ENCODE peak calls at places on chromosomes 2 and 18, in eight cellular contexts. One of them, this sample, is unnamed.

GRCh38 chr18:11407900-11408299 is 201.5 kb upstream of the SLC35G4 start:
- DNase-seq in HCT116: no peak
- DNase-seq in stomach: no peak
- DNase-seq in adrenal gland: no peak
- DNase-seq in heart left ventricle: no peak
- DNase-seq in ovary: no peak
- DNase-seq in right lobe of liver: no peak
- DNase-seq in HepG2: no peak
- DNase-seq in this sample: no peak

GRCh38 chr2:66874411-66874810 is 439.5 kb downstream of the MEIS1 start:
- DNase-seq in HCT116: no peak
- DNase-seq in stomach: no peak
- DNase-seq in adrenal gland: no peak
- DNase-seq in heart left ventricle: no peak
- DNase-seq in ovary: no peak
- DNase-seq in right lobe of liver: no peak
- DNase-seq in HepG2: no peak
- DNase-seq in this sample: no peak

GRCh38 chr2:212721026-212721451 is 182.4 kb upstream of the ERBB4 start:
- DNase-seq in HCT116: no peak
- DNase-seq in stomach: no peak
- DNase-seq in adrenal gland: no peak
- DNase-seq in heart left ventricle: no peak
- DNase-seq in ovary: no peak
- DNase-seq in right lobe of liver: peak; percentile 42
- DNase-seq in HepG2: no peak
- DNase-seq in this sample: peak; percentile 71

GRCh38 chr2:20526146-20526545 is 79.3 kb downstream of the RHOB start:
- DNase-seq in HCT116: no peak
- DNase-seq in stomach: no peak
- DNase-seq in adrenal gland: no peak
- DNase-seq in heart left ventricle: no peak
- DNase-seq in ovary: no peak
- DNase-seq in right lobe of liver: no peak
- DNase-seq in HepG2: no peak
- DNase-seq in this sample: no peak

GRCh38 chr2:222891890-222892289 is 31.1 kb downstream of the ACSL3 start:
- DNase-seq in HCT116: no peak
- DNase-seq in stomach: no peak
- DNase-seq in adrenal gland: no peak
- DNase-seq in heart left ventricle: no peak
- DNase-seq in ovary: no peak
- DNase-seq in right lobe of liver: no peak
- DNase-seq in HepG2: no peak
- DNase-seq in this sample: no peak

GRCh38 chr2:155727097-155727906 is 605.2 kb downstream of the NR4A2 start:
- DNase-seq in HCT116: no peak
- DNase-seq in stomach: no peak
- DNase-seq in adrenal gland: no peak
- DNase-seq in heart left ventricle: no peak
- DNase-seq in ovary: no peak
- DNase-seq in right lobe of liver: no peak
- DNase-seq in HepG2: no peak
- DNase-seq in this sample: no peak

GRCh38 chr2:24881158-24881557 is 38.9 kb downstream of the ADCY3 start:
- DNase-seq in HCT116: no peak
- DNase-seq in stomach: no peak
- DNase-seq in adrenal gland: no peak
- DNase-seq in heart left ventricle: no peak
- DNase-seq in ovary: no peak
- DNase-seq in right lobe of liver: no peak
- DNase-seq in HepG2: no peak
- DNase-seq in this sample: no peak

GRCh38 chr2:117856415-117857210 is 42.1 kb downstream of the DDX18 start:
- DNase-seq in HCT116: peak; percentile 15
- DNase-seq in stomach: no peak
- DNase-seq in adrenal gland: no peak
- DNase-seq in heart left ventricle: no peak
- DNase-seq in ovary: no peak
- DNase-seq in right lobe of liver: no peak
- DNase-seq in HepG2: peak; percentile 67
- DNase-seq in this sample: no peak

GRCh38 chr2:10647886-10648605 is 41.7 kb downstream of the NOL10 start:
- DNase-seq in HCT116: no peak
- DNase-seq in stomach: no peak
- DNase-seq in adrenal gland: no peak
- DNase-seq in heart left ventricle: no peak
- DNase-seq in ovary: no peak
- DNase-seq in right lobe of liver: no peak
- DNase-seq in HepG2: no peak
- DNase-seq in this sample: no peak

GRCh38 chr2:143742631-143743030 is 613.4 kb downstream of the ARHGAP15 start:
- DNase-seq in HCT116: no peak
- DNase-seq in stomach: no peak
- DNase-seq in adrenal gland: no peak
- DNase-seq in heart left ventricle: no peak
- DNase-seq in ovary: no peak
- DNase-seq in right lobe of liver: no peak
- DNase-seq in HepG2: no peak
- DNase-seq in this sample: no peak

GRCh38 chr2:121611730-121612705 is 37.2 kb downstream of the CLASP1 start:
- DNase-seq in HCT116: no peak
- DNase-seq in stomach: no peak
- DNase-seq in adrenal gland: no peak
- DNase-seq in heart left ventricle: no peak
- DNase-seq in ovary: no peak
- DNase-seq in right lobe of liver: no peak
- DNase-seq in HepG2: no peak
- DNase-seq in this sample: no peak

GRCh38 chr18:58716046-58716766 is 44.9 kb downstream of the MALT1 start:
- DNase-seq in HCT116: no peak
- DNase-seq in stomach: no peak
- DNase-seq in adrenal gland: no peak
- DNase-seq in heart left ventricle: no peak
- DNase-seq in ovary: no peak
- DNase-seq in right lobe of liver: no peak
- DNase-seq in HepG2: no peak
- DNase-seq in this sample: no peak

GRCh38 chr2:7956126-7956689 is 725.6 kb upstream of the ID2 start:
- DNase-seq in HCT116: no peak
- DNase-seq in stomach: no peak
- DNase-seq in adrenal gland: no peak
- DNase-seq in heart left ventricle: no peak
- DNase-seq in ovary: no peak
- DNase-seq in right lobe of liver: no peak
- DNase-seq in HepG2: no peak
- DNase-seq in this sample: no peak

GRCh38 chr18:13268035-13268700 is 49.6 kb downstream of the LDLRAD4 start:
- DNase-seq in HCT116: no peak
- DNase-seq in stomach: peak; percentile 54
- DNase-seq in adrenal gland: no peak
- DNase-seq in heart left ventricle: no peak
- DNase-seq in ovary: no peak
- DNase-seq in right lobe of liver: no peak
- DNase-seq in HepG2: no peak
- DNase-seq in this sample: no peak

GRCh38 chr18:61628085-61628484 is 264.7 kb downstream of the RNF152 start:
- DNase-seq in HCT116: no peak
- DNase-seq in stomach: no peak
- DNase-seq in adrenal gland: no peak
- DNase-seq in heart left ventricle: no peak
- DNase-seq in ovary: no peak
- DNase-seq in right lobe of liver: no peak
- DNase-seq in HepG2: no peak
- DNase-seq in this sample: no peak

GRCh38 chr18:59631583-59632181 is 65.5 kb downstream of the CCBE1 start:
- DNase-seq in HCT116: peak; percentile 24
- DNase-seq in stomach: no peak
- DNase-seq in adrenal gland: no peak
- DNase-seq in heart left ventricle: no peak
- DNase-seq in ovary: no peak
- DNase-seq in right lobe of liver: no peak
- DNase-seq in HepG2: peak; percentile 1
- DNase-seq in this sample: no peak

GRCh38 chr2:60267122-60267521 is 286.3 kb downstream of the BCL11A start:
- DNase-seq in HCT116: no peak
- DNase-seq in stomach: no peak
- DNase-seq in adrenal gland: no peak
- DNase-seq in heart left ventricle: no peak
- DNase-seq in ovary: no peak
- DNase-seq in right lobe of liver: no peak
- DNase-seq in HepG2: no peak
- DNase-seq in this sample: no peak

GRCh38 chr18:32714571-32715148 is 58.2 kb downstream of the KLHL14 start:
- DNase-seq in HCT116: peak; percentile 28
- DNase-seq in stomach: peak; percentile 36
- DNase-seq in adrenal gland: peak; percentile 36
- DNase-seq in heart left ventricle: no peak
- DNase-seq in ovary: no peak
- DNase-seq in right lobe of liver: no peak
- DNase-seq in HepG2: peak; percentile 79
- DNase-seq in this sample: no peak

GRCh38 chr18:54267688-54268087 is 1.6 kb upstream of the POLI start:
- DNase-seq in HCT116: no peak
- DNase-seq in stomach: no peak
- DNase-seq in adrenal gland: no peak
- DNase-seq in heart left ventricle: no peak
- DNase-seq in ovary: no peak
- DNase-seq in right lobe of liver: no peak
- DNase-seq in HepG2: no peak
- DNase-seq in this sample: no peak

GRCh38 chr2:174878537-174879147 is 114.4 kb upstream of the CHRNA1 start:
- DNase-seq in HCT116: no peak
- DNase-seq in stomach: no peak
- DNase-seq in adrenal gland: peak; percentile 71
- DNase-seq in heart left ventricle: peak; percentile 20
- DNase-seq in ovary: peak; percentile 24
- DNase-seq in right lobe of liver: no peak
- DNase-seq in HepG2: no peak
- DNase-seq in this sample: no peak

GRCh38 chr2:218285604-218286003 is 6.7 kb downstream of the TMBIM1 start:
- DNase-seq in HCT116: no peak
- DNase-seq in stomach: peak; percentile 84
- DNase-seq in adrenal gland: peak; percentile 79
- DNase-seq in heart left ventricle: peak; percentile 73
- DNase-seq in ovary: no peak
- DNase-seq in right lobe of liver: peak; percentile 94
- DNase-seq in HepG2: no peak
- DNase-seq in this sample: no peak

GRCh38 chr2:23009545-23010149 is 375.3 kb upstream of the KLHL29 start:
- DNase-seq in HCT116: no peak
- DNase-seq in stomach: no peak
- DNase-seq in adrenal gland: no peak
- DNase-seq in heart left ventricle: peak; percentile 28
- DNase-seq in ovary: no peak
- DNase-seq in right lobe of liver: no peak
- DNase-seq in HepG2: no peak
- DNase-seq in this sample: no peak

GRCh38 chr2:37672104-37672869 is 845 bp upstream of the CDC42EP3 start:
- DNase-seq in HCT116: peak; percentile 81
- DNase-seq in stomach: peak; percentile 71
- DNase-seq in adrenal gland: peak; percentile 68
- DNase-seq in heart left ventricle: peak; percentile 84
- DNase-seq in ovary: peak; percentile 71
- DNase-seq in right lobe of liver: peak; percentile 82
- DNase-seq in HepG2: peak; percentile 34
- DNase-seq in this sample: peak; percentile 92
- TF ChIP-seq POLR2A in HCT116: no peak
- TF ChIP-seq POLR2A in stomach: no peak
- TF ChIP-seq POLR2A in adrenal gland: peak; percentile 35
- TF ChIP-seq POLR2A in heart left ventricle: no peak
- TF ChIP-seq POLR2A in ovary: no peak
- TF ChIP-seq POLR2A in right lobe of liver: peak; percentile 37
- TF ChIP-seq POLR2A in HepG2: no peak
- TF ChIP-seq POLR2A in this sample: no peak

DNA sequence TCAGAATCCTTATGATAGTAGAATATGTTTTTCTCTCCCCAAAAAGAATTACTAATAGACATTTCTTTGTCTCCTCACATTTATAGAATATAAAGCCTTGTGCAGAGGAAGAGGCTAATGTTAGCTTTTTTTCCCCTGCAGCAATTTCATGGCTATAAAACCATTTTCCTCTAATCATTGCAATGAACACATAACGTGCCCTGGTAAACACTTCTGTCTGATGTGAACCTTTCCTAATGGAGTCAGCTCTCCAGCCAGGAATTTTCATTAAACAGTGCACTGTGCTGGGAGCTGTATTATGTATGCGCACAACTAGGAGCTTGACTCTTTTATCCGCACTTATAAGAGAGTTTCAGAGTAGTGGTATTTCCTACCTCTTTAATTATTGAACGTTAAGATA is 63.9 kb upstream of the SPATS2L start:
- DNase-seq in HCT116: no peak
- DNase-seq in stomach: no peak
- DNase-seq in adrenal gland: no peak
- DNase-seq in heart left ventricle: no peak
- DNase-seq in ovary: no peak
- DNase-seq in right lobe of liver: no peak
- DNase-seq in HepG2: no peak
- DNase-seq in this sample: no peak
- H3K36me3 ChIP-seq in HCT116: no peaks in the 10 kb centered on the region
- H3K36me3 ChIP-seq in stomach: no peaks in the 10 kb centered on the region
- H3K36me3 ChIP-seq in adrenal gland: no peaks in the 10 kb centered on the region
- H3K36me3 ChIP-seq in heart left ventricle: no peaks in the 10 kb centered on the region
- H3K36me3 ChIP-seq in ovary: no peaks in the 10 kb centered on the region
- H3K36me3 ChIP-seq in right lobe of liver: no peaks in the 10 kb centered on the region
- H3K36me3 ChIP-seq in HepG2: no peaks in the 10 kb centered on the region
- H3K36me3 ChIP-seq in this sample: no peaks in the 10 kb centered on the region

GRCh38 chr2:157413342-157414035 is 30.4 kb downstream of the CYTIP start:
- DNase-seq in HCT116: no peak
- DNase-seq in stomach: no peak
- DNase-seq in adrenal gland: no peak
- DNase-seq in heart left ventricle: no peak
- DNase-seq in ovary: no peak
- DNase-seq in right lobe of liver: no peak
- DNase-seq in HepG2: no peak
- DNase-seq in this sample: no peak

GRCh38 chr2:157415632-157416101 is 28.2 kb downstream of the CYTIP start:
- DNase-seq in HCT116: no peak
- DNase-seq in stomach: no peak
- DNase-seq in adrenal gland: no peak
- DNase-seq in heart left ventricle: no peak
- DNase-seq in ovary: no peak
- DNase-seq in right lobe of liver: no peak
- DNase-seq in HepG2: no peak
- DNase-seq in this sample: peak; percentile 69

GRCh38 chr2:157414050-157414449 is 29.8 kb downstream of the CYTIP start:
- DNase-seq in HCT116: no peak
- DNase-seq in stomach: no peak
- DNase-seq in adrenal gland: no peak
- DNase-seq in heart left ventricle: no peak
- DNase-seq in ovary: no peak
- DNase-seq in right lobe of liver: no peak
- DNase-seq in HepG2: no peak
- DNase-seq in this sample: no peak

GRCh38 chr2:157411624-157412336 is 32.1 kb downstream of the CYTIP start:
- DNase-seq in HCT116: no peak
- DNase-seq in stomach: no peak
- DNase-seq in adrenal gland: no peak
- DNase-seq in heart left ventricle: no peak
- DNase-seq in ovary: no peak
- DNase-seq in right lobe of liver: no peak
- DNase-seq in HepG2: no peak
- DNase-seq in this sample: no peak
- TF ChIP-seq CTCF in HCT116: no peak
- TF ChIP-seq CTCF in stomach: no peak
- TF ChIP-seq CTCF in adrenal gland: no peak
- TF ChIP-seq CTCF in heart left ventricle: no peak
- TF ChIP-seq CTCF in ovary: no peak
- TF ChIP-seq CTCF in right lobe of liver: no peak
- TF ChIP-seq CTCF in HepG2: no peak
- TF ChIP-seq CTCF in this sample: no peak

GRCh38 chr18:2853926-2854664 is 7.3 kb downstream of the EMILIN2 start:
- DNase-seq in HCT116: no peak
- DNase-seq in stomach: no peak
- DNase-seq in adrenal gland: no peak
- DNase-seq in heart left ventricle: no peak
- DNase-seq in ovary: no peak
- DNase-seq in right lobe of liver: no peak
- DNase-seq in HepG2: no peak
- DNase-seq in this sample: no peak
- TF ChIP-seq POLR2A in HCT116: no peak
- TF ChIP-seq POLR2A in stomach: no peak
- TF ChIP-seq POLR2A in adrenal gland: no peak
- TF ChIP-seq POLR2A in heart left ventricle: no peak
- TF ChIP-seq POLR2A in ovary: no peak
- TF ChIP-seq POLR2A in right lobe of liver: no peak
- TF ChIP-seq POLR2A in HepG2: no peak
- TF ChIP-seq POLR2A in this sample: no peak

This sample was measured in spleen.